ENCODE peak calls at places on chromosomes 13 and 19, in seven cellular contexts. One of them, this sample, is unnamed.

GRCh38 chr19:50496189-50497029 is 14.6 kb downstream of the JOSD2 start:
- DNase-seq in posterior cingulate gyrus: peak
- DNase-seq in endodermal cell: peak
- DNase-seq in thoracic aorta: no peak
- DNase-seq in NCI-H1436: no peak
- DNase-seq in cardiac fibroblast: no peak
- DNase-seq in adrenal gland: no peak
- DNase-seq in this sample: no peak

GRCh38 chr19:49997709-49998108 is 27.5 kb downstream of the VRK3 start:
- DNase-seq in posterior cingulate gyrus: no peak
- DNase-seq in endodermal cell: peak
- DNase-seq in thoracic aorta: no peak
- DNase-seq in NCI-H1436: peak
- DNase-seq in cardiac fibroblast: peak
- DNase-seq in adrenal gland: no peak
- DNase-seq in this sample: peak

GRCh38 chr13:38687246-38688229 is 661 bp downstream of the FREM2 start:
- DNase-seq in posterior cingulate gyrus: no peak
- DNase-seq in endodermal cell: no peak
- DNase-seq in thoracic aorta: no peak
- DNase-seq in NCI-H1436: no peak
- DNase-seq in cardiac fibroblast: peak
- DNase-seq in adrenal gland: no peak
- DNase-seq in this sample: peak

GRCh38 chr19:2079076-2079864 is 16.9 kb downstream of the MOB3A start:
- DNase-seq in posterior cingulate gyrus: no peak
- DNase-seq in endodermal cell: no peak
- DNase-seq in thoracic aorta: no peak
- DNase-seq in NCI-H1436: no peak
- DNase-seq in cardiac fibroblast: no peak
- DNase-seq in adrenal gland: no peak
- DNase-seq in this sample: no peak

GRCh38 chr13:87123987-87124784 is 547.0 kb upstream of the SLITRK5 start:
- DNase-seq in posterior cingulate gyrus: no peak
- DNase-seq in endodermal cell: peak
- DNase-seq in thoracic aorta: no peak
- DNase-seq in NCI-H1436: no peak
- DNase-seq in cardiac fibroblast: peak
- DNase-seq in adrenal gland: no peak
- DNase-seq in this sample: peak

GRCh38 chr13:43268632-43269031 is 245.2 kb downstream of the DNAJC15 start:
- DNase-seq in posterior cingulate gyrus: no peak
- DNase-seq in endodermal cell: no peak
- DNase-seq in thoracic aorta: no peak
- DNase-seq in NCI-H1436: no peak
- DNase-seq in cardiac fibroblast: no peak
- DNase-seq in adrenal gland: no peak
- DNase-seq in this sample: no peak

GRCh38 chr19:51029718-51030117 is 3.3 kb upstream of the KLK11 start:
- DNase-seq in posterior cingulate gyrus: no peak
- DNase-seq in endodermal cell: peak
- DNase-seq in thoracic aorta: no peak
- DNase-seq in NCI-H1436: peak
- DNase-seq in cardiac fibroblast: no peak
- DNase-seq in adrenal gland: no peak
- DNase-seq in this sample: no peak

GRCh38 chr13:97256343-97256783 is 34.2 kb downstream of the MBNL2 start:
- DNase-seq in posterior cingulate gyrus: no peak
- DNase-seq in endodermal cell: no peak
- DNase-seq in thoracic aorta: no peak
- DNase-seq in NCI-H1436: no peak
- DNase-seq in cardiac fibroblast: peak
- DNase-seq in adrenal gland: no peak
- DNase-seq in this sample: peak

GRCh38 chr13:63636231-63636993 is 2220.8 kb upstream of the PCDH20 start:
- DNase-seq in posterior cingulate gyrus: no peak
- DNase-seq in endodermal cell: peak
- DNase-seq in thoracic aorta: no peak
- DNase-seq in NCI-H1436: peak
- DNase-seq in cardiac fibroblast: peak
- DNase-seq in adrenal gland: no peak
- DNase-seq in this sample: no peak

GRCh38 chr19:954672-955494 is 29.0 kb downstream of the ARID3A start:
- DNase-seq in posterior cingulate gyrus: no peak
- DNase-seq in endodermal cell: peak
- DNase-seq in thoracic aorta: no peak
- DNase-seq in NCI-H1436: no peak
- DNase-seq in cardiac fibroblast: no peak
- DNase-seq in adrenal gland: no peak
- DNase-seq in this sample: peak

GRCh38 chr13:24605923-24606372 is 74.3 kb upstream of the ATP12A start:
- DNase-seq in posterior cingulate gyrus: no peak
- DNase-seq in endodermal cell: peak
- DNase-seq in thoracic aorta: no peak
- DNase-seq in NCI-H1436: no peak
- DNase-seq in cardiac fibroblast: peak
- DNase-seq in adrenal gland: no peak
- DNase-seq in this sample: peak

GRCh38 chr13:32887617-32888016 is 128.6 kb upstream of the KL start:
- DNase-seq in posterior cingulate gyrus: no peak
- DNase-seq in endodermal cell: no peak
- DNase-seq in thoracic aorta: no peak
- DNase-seq in NCI-H1436: no peak
- DNase-seq in cardiac fibroblast: no peak
- DNase-seq in adrenal gland: no peak
- DNase-seq in this sample: no peak